ENCODE peak calls at places on chromosomes 5 and 9, in nine cellular contexts. D is brain microvascular endothelial cell; F is transverse colon; C is psoas muscle; X is CD8-positive, alpha-beta T cell; R is mammary epithelial cell; O is uterus; Y is adrenal gland; T is heart left ventricle. N is an unnamed sample.

GRCh38 chr5:55220433-55221185 is 6.5 kb downstream of the MCIDAS start:
- DNase-seq in T (no peak), F (peak; percentile 65), C (peak; percentile 40), Y (no peak), D (no peak), R (no peak), O (no peak), X (no peak), N (no peak)

GRCh38 chr5:167489202-167489601 is 802.2 kb upstream of the WWC1 start:
- DNase-seq in X (no peak), F (no peak), R (peak; percentile 78), Y (no peak), D (peak; percentile 25), T (no peak), C (no peak), O (no peak), N (no peak)

GRCh38 chr5:180604271-180604670 is 13.0 kb upstream of the SCGB3A1 start:
- DNase-seq in D (no peak), O (no peak), F (no peak), T (no peak), R (no peak), X (no peak), C (no peak), Y (no peak), N (no peak)

GRCh38 chr9:4904322-4905134 is 80.5 kb upstream of the JAK2 start:
- DNase-seq in F (no peak), C (no peak), Y (no peak), T (no peak), X (no peak), R (peak; percentile 69), D (no peak), O (no peak), N (no peak)

GRCh38 chr5:62689599-62690368 is 111.2 kb downstream of the LRRC70 start:
- DNase-seq in C (no peak), T (peak; percentile 19), O (no peak), R (no peak), X (no peak), D (no peak), Y (no peak), F (no peak), N (no peak)

GRCh38 chr5:77847814-77848290 is 71.7 kb upstream of the TBCA start:
- DNase-seq in Y (no peak), X (no peak), C (no peak), D (no peak), F (no peak), O (no peak), R (no peak), T (no peak), N (no peak)

GRCh38 chr9:120924698-120925534 is 1.7 kb downstream of the TRAF1 start:
- DNase-seq in T (no peak), X (no peak), Y (no peak), R (no peak), O (no peak), D (no peak), F (no peak), C (no peak), N (no peak)

GRCh38 chr9:4055055-4055454 is 244.8 kb downstream of the GLIS3 start:
- DNase-seq in T (no peak), C (no peak), Y (no peak), X (no peak), R (no peak), D (no peak), O (no peak), F (no peak), N (no peak)

GRCh38 chr9:36535106-36535505 is 37.6 kb upstream of the MELK start:
- DNase-seq in O (no peak), D (no peak), T (no peak), Y (no peak), C (no peak), R (no peak), F (no peak), X (no peak), N (no peak)

GRCh38 chr5:134131578-134132350 is 17.3 kb downstream of the TCF7 start:
- DNase-seq in T (no peak), O (no peak), C (no peak), Y (no peak), F (no peak), D (no peak), R (no peak), X (no peak), N (peak; percentile 2)

GRCh38 chr5:83306572-83307241 is 164.8 kb upstream of the VCAN start:
- DNase-seq in C (peak; percentile 34), O (no peak), D (peak; percentile 89), F (peak; percentile 11), R (peak; percentile 90), X (no peak), Y (peak; percentile 19), T (peak; percentile 34), N (peak; percentile 29)

GRCh38 chr5:61084658-61085057 is 77.6 kb downstream of the SMIM15 start:
- DNase-seq in Y (no peak), X (no peak), F (no peak), D (no peak), R (no peak), C (no peak), T (no peak), O (no peak), N (no peak)

GRCh38 chr5:154352960-154353548 is 92.7 kb upstream of the SAP30L start:
- DNase-seq in C (no peak), T (no peak), F (no peak), Y (no peak), D (no peak), O (no peak), X (no peak), R (no peak), N (no peak)

GRCh38 chr9:99509900-99510299 is 287.8 kb downstream of the SEC61B start:
- DNase-seq in C (no peak), D (no peak), R (no peak), X (no peak), F (no peak), T (no peak), O (no peak), Y (no peak), N (no peak)

GRCh38 chr9:99509291-99509826 is 287.3 kb downstream of the SEC61B start:
- DNase-seq in C (no peak), Y (no peak), T (no peak), F (no peak), D (no peak), X (no peak), O (no peak), R (no peak), N (no peak)

GRCh38 chr9:99513441-99514112 is 291.5 kb downstream of the SEC61B start:
- DNase-seq in Y (no peak), R (no peak), F (no peak), X (no peak), T (no peak), O (no peak), C (no peak), D (no peak), N (no peak)

GRCh38 chr9:99515087-99515486 is 293.0 kb downstream of the SEC61B start:
- DNase-seq in F (no peak), D (no peak), Y (no peak), T (no peak), C (no peak), O (no peak), X (no peak), R (no peak), N (no peak)

DNA sequence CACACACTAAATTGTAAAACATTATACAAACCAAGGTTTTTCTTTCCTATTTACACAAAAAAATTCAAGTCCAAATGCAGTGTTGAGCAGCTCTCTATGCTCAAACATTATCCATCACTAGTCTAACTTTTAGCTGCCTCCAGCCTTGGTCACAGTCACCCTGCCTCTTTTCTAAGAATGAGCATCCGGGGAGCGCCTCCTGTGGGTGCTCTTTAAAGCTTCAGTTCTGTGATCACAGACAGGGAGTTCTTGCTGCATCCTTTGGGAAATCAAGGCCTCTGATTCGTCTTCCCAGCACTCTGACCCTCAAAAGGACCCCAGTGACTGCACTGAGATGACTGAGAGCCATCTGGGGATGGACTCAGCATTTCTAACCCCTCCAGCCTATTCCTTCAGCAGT is 289.6 kb downstream of the SEC61B start:
- DNase-seq in C (no peak), T (no peak), F (no peak), R (no peak), X (no peak), O (no peak), D (no peak), Y (no peak), N (no peak)
- TF ChIP-seq CTCF in C (no peak), T (no peak), F (no peak), R (no peak), X (no peak), O (no peak), D (peak; percentile 14), Y (no peak), N (no peak)

GRCh38 chr5:81787843-81788242 is 36.9 kb upstream of the SSBP2 start:
- DNase-seq in R (peak; percentile 66), C (peak; percentile 31), T (peak; percentile 75), D (peak; percentile 55), X (no peak), F (peak; percentile 55), Y (peak; percentile 73), O (peak; percentile 91), N (no peak)
- H3K4me3 ChIP-seq in R (no peak overlapping the region), C (peak overlapping the region; percentile 44), T (no peak overlapping the region), D (no peak overlapping the region), X (no peak overlapping the region), F (no peak overlapping the region), Y (no peak overlapping the region), O (no peak overlapping the region), N (peak overlapping the region; percentile 28)

GRCh38 chr9:128629136-128629535 is 27.5 kb downstream of the DYNC2I2 start:
- DNase-seq in X (no peak), F (no peak), D (no peak), O (no peak), C (no peak), T (no peak), R (no peak), Y (no peak), N (no peak)
- H3K36me3 ChIP-seq in X (peaks cover 75% of the 10 kb centered on the region), F (peaks cover 54% of the 10 kb centered on the region), D (peaks cover 100% of the 10 kb centered on the region), O (no peaks in the 10 kb centered on the region), C (peaks cover 8% of the 10 kb centered on the region), T (peaks cover 75% of the 10 kb centered on the region), R (peaks cover 49% of the 10 kb centered on the region), Y (peaks cover 99% of the 10 kb centered on the region), N (peaks cover 100% of the 10 kb centered on the region)

GRCh38 chr5:119070828-119071572 is at the start of gene DMXL1:
- DNase-seq in C (peak; percentile 99), O (peak; percentile 99), X (peak; percentile 98), R (peak; percentile 99), T (peak; percentile 100), D (peak; percentile 100), Y (peak; percentile 100), F (peak; percentile 99), N (peak; percentile 99)

GRCh38 chr5:119071573-119071874 is 637 bp downstream of the DMXL1 start:
- DNase-seq in O (no peak), R (no peak), D (no peak), T (no peak), Y (no peak), F (no peak), X (no peak), C (no peak), N (no peak)

GRCh38 chr5:119067338-119067737 is 3.5 kb upstream of the DMXL1 start:
- DNase-seq in Y (no peak), T (no peak), O (no peak), R (no peak), F (no peak), D (no peak), C (no peak), X (no peak), N (no peak)

GRCh38 chr5:119072496-119072895 is 1.6 kb downstream of the DMXL1 start:
- DNase-seq in R (no peak), T (no peak), O (no peak), D (no peak), F (no peak), Y (no peak), C (no peak), X (no peak), N (no peak)

DNA sequence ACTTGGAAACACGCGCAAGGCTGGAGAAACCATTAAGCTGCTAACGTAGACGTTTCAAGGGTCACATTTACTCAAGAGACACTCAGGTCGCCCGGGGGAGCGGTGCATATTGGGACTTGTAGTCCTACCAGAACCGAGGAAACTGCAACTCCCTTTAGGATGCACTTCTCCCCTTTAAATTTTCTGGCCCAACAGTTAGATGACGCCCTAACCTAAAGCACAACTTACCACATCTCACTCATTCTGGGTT is 384 bp upstream of the DMXL1 start:
- DNase-seq in R (no peak), T (peak; percentile 86), D (no peak), O (no peak), X (no peak), Y (no peak), F (peak; percentile 90), C (peak; percentile 86), N (peak; percentile 83)
- TF ChIP-seq CTCF in R (no peak), T (no peak), D (no peak), O (no peak), X (no peak), Y (no peak), F (no peak), C (no peak), N (no peak)

N was measured in left ventricle myocardium inferior.